ENCODE peak calls at places on chromosomes 7 and 10, in eight cellular contexts. M is uterus, B is GM12865, G is sigmoid colon, J is heart right ventricle, F is transverse colon, S is A549, P is AG04449. T is an unnamed sample.

GRCh38 chr10:133243593-133243992 is 5.9 kb downstream of the VENTX start:
- DNase-seq in J (no peak), P (no peak), B (no peak), F (no peak), S (no peak), M (no peak), G (no peak), T (no peak)

GRCh38 chr7:44750921-44751571 is 2.4 kb downstream of the ZMIZ2 start:
- DNase-seq in J (peak; percentile 36), M (no peak), P (no peak), S (no peak), B (peak; percentile 92), G (no peak), F (peak; percentile 44), T (peak; percentile 50)

GRCh38 chr10:24901686-24902399 is 50.6 kb downstream of the PRTFDC1 start:
- DNase-seq in J (no peak), B (peak; percentile 45), G (no peak), F (peak; percentile 78), M (peak; percentile 65), P (peak; percentile 75), S (peak; percentile 88), T (peak; percentile 95)

GRCh38 chr7:100015232-100016208 is at the start of gene ZKSCAN1:
- DNase-seq in P (peak; percentile 52), G (peak; percentile 95), M (peak; percentile 86), S (peak; percentile 96), F (peak; percentile 91), J (peak; percentile 85), B (peak; percentile 96), T (peak; percentile 55)

GRCh38 chr7:4939971-4940720 is 18.8 kb downstream of the MMD2 start:
- DNase-seq in S (no peak), G (peak; percentile 68), F (no peak), P (no peak), J (no peak), M (no peak), B (no peak), T (no peak)

GRCh38 chr7:20236043-20236442 is 18.9 kb upstream of the MACC1 start:
- DNase-seq in M (no peak), B (no peak), J (no peak), G (no peak), F (no peak), S (no peak), P (no peak), T (no peak)

GRCh38 chr10:118915161-118915560 is 114.4 kb upstream of the NANOS1 start:
- DNase-seq in F (no peak), P (no peak), M (no peak), S (no peak), B (no peak), J (no peak), G (no peak), T (no peak)

GRCh38 chr7:31134246-31135188 is 82.4 kb downstream of the ADCYAP1R1 start:
- DNase-seq in B (peak; percentile 73), J (peak; percentile 59), F (peak; percentile 61), S (peak; percentile 76), G (peak; percentile 79), P (no peak), M (peak; percentile 58), T (peak; percentile 28)

GRCh38 chr7:80851896-80852476 is 66.9 kb downstream of the SEMA3C start:
- DNase-seq in J (no peak), P (no peak), F (no peak), G (no peak), B (no peak), M (no peak), S (peak; percentile 72), T (peak; percentile 49)

GRCh38 chr10:77164616-77165311 is 472.8 kb downstream of the KCNMA1 start:
- DNase-seq in P (no peak), F (no peak), G (no peak), J (no peak), B (no peak), M (no peak), S (no peak), T (no peak)

GRCh38 chr10:49056356-49056755 is 59.0 kb downstream of the VSTM4 start:
- DNase-seq in P (no peak), F (no peak), J (no peak), G (no peak), M (no peak), B (no peak), S (no peak), T (peak; percentile 12)

GRCh38 chr10:125002423-125003145 is 60.7 kb downstream of the ZRANB1 start:
- DNase-seq in J (no peak), G (peak; percentile 61), S (no peak), P (no peak), M (peak; percentile 14), B (no peak), F (no peak), T (no peak)

GRCh38 chr10:133185916-133186315 is 25.9 kb downstream of the KNDC1 start:
- DNase-seq in P (no peak), B (no peak), G (no peak), S (no peak), J (no peak), M (no peak), F (no peak), T (no peak)

GRCh38 chr10:77726732-77727131 is 89.1 kb upstream of the KCNMA1 start:
- DNase-seq in G (no peak), B (no peak), S (no peak), F (no peak), M (no peak), P (no peak), J (no peak), T (no peak)

GRCh38 chr10:93468532-93469213 is 13.5 kb downstream of the MYOF start:
- DNase-seq in G (no peak), S (peak; percentile 91), B (no peak), F (no peak), P (peak; percentile 67), J (no peak), M (peak; percentile 50), T (peak; percentile 84)

GRCh38 chr7:28654111-28654510 is 241.8 kb downstream of the CREB5 start:
- DNase-seq in P (no peak), M (no peak), F (no peak), S (no peak), B (no peak), J (no peak), G (no peak), T (no peak)

GRCh38 chr7:94250124-94250523 is 144.6 kb upstream of the COL1A2 start:
- DNase-seq in J (no peak), M (no peak), G (no peak), B (no peak), P (no peak), F (no peak), S (no peak), T (no peak)

GRCh38 chr7:83155996-83156395 is 6.7 kb downstream of the PCLO start:
- DNase-seq in P (no peak), F (no peak), G (no peak), M (no peak), J (no peak), S (no peak), B (no peak), T (no peak)
- H3K4me3 ChIP-seq in P (no peak overlapping the region), F (no peak overlapping the region), G (no peak overlapping the region), M (no peak overlapping the region), J (no peak overlapping the region), S (no peak overlapping the region), B (no peak overlapping the region), T (no peak overlapping the region)

GRCh38 chr10:35188954-35189353 is 62.3 kb downstream of the CREM start:
- DNase-seq in F (no peak), J (no peak), P (no peak), B (no peak), G (no peak), S (no peak), M (no peak), T (no peak)
- TF ChIP-seq CTCF in F (no peak), J (no peak), P (no peak), B (no peak), G (no peak), S (no peak), M (no peak), T (no peak)

GRCh38 chr10:6279540-6280267 is 77.0 kb downstream of the PFKFB3 start:
- DNase-seq in G (no peak), J (no peak), F (no peak), M (no peak), S (peak; percentile 98), B (no peak), P (no peak), T (peak; percentile 88)
- H3K4me3 ChIP-seq in G (no peak overlapping the region), J (no peak overlapping the region), F (no peak overlapping the region), M (no peak overlapping the region), S (peak overlapping the region; percentile 18), B (no peak overlapping the region), P (no peak overlapping the region), T (no peak overlapping the region)

GRCh38 chr10:15877836-15878576 is 17.7 kb upstream of the MINDY3 start:
- DNase-seq in G (no peak), B (no peak), S (no peak), M (no peak), J (no peak), P (no peak), F (no peak), T (no peak)

GRCh38 chr10:15881542-15881941 is 21.2 kb upstream of the MINDY3 start:
- DNase-seq in G (no peak), P (no peak), B (no peak), J (no peak), M (no peak), F (no peak), S (no peak), T (no peak)

GRCh38 chr10:15884447-15884846 is 24.1 kb upstream of the MINDY3 start:
- DNase-seq in S (no peak), G (no peak), B (no peak), M (no peak), F (no peak), P (no peak), J (no peak), T (no peak)

GRCh38 chr10:15879663-15880062 is 19.4 kb upstream of the MINDY3 start:
- DNase-seq in G (no peak), B (no peak), F (no peak), P (no peak), S (no peak), J (no peak), M (no peak), T (no peak)

DNA sequence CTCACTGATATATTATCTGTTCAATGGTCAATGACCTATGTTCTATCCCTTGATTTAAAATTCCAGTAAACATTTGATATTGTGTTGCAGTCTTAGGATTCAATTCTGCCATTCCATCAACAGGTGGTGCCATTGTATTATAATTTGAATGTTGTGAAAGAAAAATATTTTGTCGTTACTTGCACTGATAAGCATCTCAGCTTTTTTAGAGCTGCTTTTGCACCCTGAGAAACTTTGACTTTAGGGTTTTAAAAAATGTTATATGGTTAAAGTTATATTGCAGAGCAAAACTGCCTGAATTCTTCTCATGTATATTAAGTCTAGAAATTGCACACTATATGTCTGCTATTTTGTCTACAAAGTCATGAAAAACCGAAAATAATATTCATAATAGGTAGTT is 18.8 kb upstream of the MINDY3 start:
- DNase-seq in J (no peak), G (no peak), M (no peak), B (peak; percentile 18), F (no peak), S (peak; percentile 46), P (no peak), T (no peak)
- TF ChIP-seq CTCF in J (peak; percentile 51), G (no peak), M (peak; percentile 35), B (peak; percentile 38), F (peak; percentile 51), S (peak; percentile 77), P (peak; percentile 28), T (peak; percentile 56)

GRCh38 chr7:87874066-87874465 is 2.1 kb downstream of the SLC25A40 start:
- DNase-seq in G (no peak), B (peak; percentile 45), P (no peak), F (no peak), S (no peak), M (no peak), J (no peak), T (no peak)
- H3K4me3 ChIP-seq in G (no peak overlapping the region), B (peak overlapping the region; percentile 59), P (no peak overlapping the region), F (no peak overlapping the region), S (no peak overlapping the region), M (no peak overlapping the region), J (no peak overlapping the region), T (no peak overlapping the region)

GRCh38 chr10:57333880-57334279 is 933.8 kb downstream of the IPMK start:
- DNase-seq in S (no peak), J (no peak), F (no peak), B (no peak), G (no peak), P (no peak), M (no peak), T (no peak)
- TF ChIP-seq CTCF in S (no peak), J (no peak), F (no peak), B (no peak), G (no peak), P (no peak), M (no peak), T (no peak)